ENCODE peak calls at places on chromosomes 4 and X, in six cellular contexts. One of them, this sample, is unnamed.

GRCh38 chr4:48337726-48338125 is 3.6 kb upstream of the SLAIN2 start:
- DNase-seq in NCI-H526: no peak
- DNase-seq in immature natural killer cell: no peak
- DNase-seq in NCI-H1092: no peak
- DNase-seq in Right ventricle myocardium superior: no peak
- DNase-seq in stimulated activated CD4-positive, alpha-beta T cell treated with anti-CD3 and anti-CD28 coated beads, Interleukin-12 subunit alpha, Interleukin-12 subunit beta, amount 100 ng/mL, for 24 hours: no peak
- DNase-seq in this sample: no peak

GRCh38 chr4:138118270-138118669 is 123.9 kb downstream of the SLC7A11 start:
- DNase-seq in immature natural killer cell: no peak
- DNase-seq in NCI-H1092: no peak
- DNase-seq in NCI-H526: no peak
- DNase-seq in stimulated activated CD4-positive, alpha-beta T cell treated with anti-CD3 and anti-CD28 coated beads, Interleukin-12 subunit alpha, Interleukin-12 subunit beta, amount 100 ng/mL, for 24 hours: no peak
- DNase-seq in Right ventricle myocardium superior: no peak
- DNase-seq in this sample: no peak

GRCh38 chr4:144300616-144301015 is 160.1 kb upstream of the GYPA start:
- DNase-seq in NCI-H526: no peak
- DNase-seq in Right ventricle myocardium superior: no peak
- DNase-seq in immature natural killer cell: no peak
- DNase-seq in NCI-H1092: no peak
- DNase-seq in stimulated activated CD4-positive, alpha-beta T cell treated with anti-CD3 and anti-CD28 coated beads, Interleukin-12 subunit alpha, Interleukin-12 subunit beta, amount 100 ng/mL, for 24 hours: no peak
- DNase-seq in this sample: no peak

GRCh38 chr4:41256740-41257256 is at the start of gene UCHL1:
- DNase-seq in NCI-H526: peak
- DNase-seq in stimulated activated CD4-positive, alpha-beta T cell treated with anti-CD3 and anti-CD28 coated beads, Interleukin-12 subunit alpha, Interleukin-12 subunit beta, amount 100 ng/mL, for 24 hours: no peak
- DNase-seq in NCI-H1092: peak
- DNase-seq in Right ventricle myocardium superior: peak
- DNase-seq in immature natural killer cell: no peak
- DNase-seq in this sample: peak

GRCh38 chrX:24515447-24515846 is 50.4 kb downstream of the PDK3 start:
- DNase-seq in NCI-H1092: no peak
- DNase-seq in immature natural killer cell: no peak
- DNase-seq in Right ventricle myocardium superior: no peak
- DNase-seq in NCI-H526: no peak
- DNase-seq in stimulated activated CD4-positive, alpha-beta T cell treated with anti-CD3 and anti-CD28 coated beads, Interleukin-12 subunit alpha, Interleukin-12 subunit beta, amount 100 ng/mL, for 24 hours: no peak
- DNase-seq in this sample: no peak

GRCh38 chr4:122328893-122329292 is 49.9 kb upstream of the ADAD1 start:
- DNase-seq in stimulated activated CD4-positive, alpha-beta T cell treated with anti-CD3 and anti-CD28 coated beads, Interleukin-12 subunit alpha, Interleukin-12 subunit beta, amount 100 ng/mL, for 24 hours: no peak
- DNase-seq in immature natural killer cell: no peak
- DNase-seq in NCI-H526: no peak
- DNase-seq in Right ventricle myocardium superior: no peak
- DNase-seq in NCI-H1092: no peak
- DNase-seq in this sample: no peak

GRCh38 chrX:138191998-138192397 is 519.5 kb downstream of the FGF13 start:
- DNase-seq in NCI-H526: no peak
- DNase-seq in immature natural killer cell: no peak
- DNase-seq in NCI-H1092: peak
- DNase-seq in stimulated activated CD4-positive, alpha-beta T cell treated with anti-CD3 and anti-CD28 coated beads, Interleukin-12 subunit alpha, Interleukin-12 subunit beta, amount 100 ng/mL, for 24 hours: no peak
- DNase-seq in Right ventricle myocardium superior: no peak
- DNase-seq in this sample: no peak

GRCh38 chr4:36187723-36188333 is 56.5 kb downstream of the ARAP2 start:
- DNase-seq in Right ventricle myocardium superior: no peak
- DNase-seq in NCI-H526: peak
- DNase-seq in immature natural killer cell: peak
- DNase-seq in NCI-H1092: no peak
- DNase-seq in stimulated activated CD4-positive, alpha-beta T cell treated with anti-CD3 and anti-CD28 coated beads, Interleukin-12 subunit alpha, Interleukin-12 subunit beta, amount 100 ng/mL, for 24 hours: no peak
- DNase-seq in this sample: no peak

GRCh38 chr4:107255596-107255995 is 219.5 kb upstream of the DKK2 start:
- DNase-seq in Right ventricle myocardium superior: no peak
- DNase-seq in NCI-H1092: no peak
- DNase-seq in immature natural killer cell: no peak
- DNase-seq in stimulated activated CD4-positive, alpha-beta T cell treated with anti-CD3 and anti-CD28 coated beads, Interleukin-12 subunit alpha, Interleukin-12 subunit beta, amount 100 ng/mL, for 24 hours: no peak
- DNase-seq in NCI-H526: no peak
- DNase-seq in this sample: no peak

GRCh38 chr4:148634476-148634875 is 192.3 kb upstream of the NR3C2 start:
- DNase-seq in NCI-H526: peak
- DNase-seq in immature natural killer cell: no peak
- DNase-seq in stimulated activated CD4-positive, alpha-beta T cell treated with anti-CD3 and anti-CD28 coated beads, Interleukin-12 subunit alpha, Interleukin-12 subunit beta, amount 100 ng/mL, for 24 hours: no peak
- DNase-seq in Right ventricle myocardium superior: no peak
- DNase-seq in NCI-H1092: no peak
- DNase-seq in this sample: no peak